ENCODE peak calls at places on chromosomes 13 and 19, in nine cellular contexts. T, X, V, E, J, Y, U, D and O are unnamed samples.

GRCh38 chr19:44401108-44401786 is at the start of gene ZNF285:
- DNase-seq in T (peak), X (peak), V (peak), E (peak), J (peak), Y (no peak), U (peak), D (peak), O (no peak)

GRCh38 chr19:33687761-33688656 is 66.3 kb downstream of the CHST8 start:
- DNase-seq in T (no peak), X (no peak), V (no peak), E (no peak), J (no peak), Y (no peak), U (no peak), D (no peak), O (no peak)

GRCh38 chr19:290539-291521 is at the start of gene PLPP2:
- DNase-seq in T (no peak), X (peak), V (peak), E (peak), J (no peak), Y (no peak), U (no peak), D (no peak), O (peak)

GRCh38 chr13:24463078-24463477 is 49.5 kb downstream of the PARP4 start:
- DNase-seq in T (no peak), X (no peak), V (no peak), E (no peak), J (no peak), Y (no peak), U (no peak), D (no peak), O (no peak)

GRCh38 chr13:111336666-111337065 is 16.2 kb downstream of the TEX29 start:
- DNase-seq in T (no peak), X (no peak), V (no peak), E (no peak), J (no peak), Y (no peak), U (no peak), D (peak), O (no peak)

GRCh38 chr19:46035986-46036744 is 4.6 kb downstream of the IGFL4 start:
- DNase-seq in T (no peak), X (no peak), V (no peak), E (no peak), J (no peak), Y (no peak), U (no peak), D (no peak), O (no peak)

GRCh38 chr13:68047889-68048288 is 817.8 kb upstream of the PCDH9 start:
- DNase-seq in T (no peak), X (no peak), V (no peak), E (no peak), J (no peak), Y (no peak), U (no peak), D (no peak), O (no peak)

GRCh38 chr19:2534374-2535050 is 58.6 kb downstream of the GADD45B start:
- DNase-seq in T (no peak), X (no peak), V (no peak), E (no peak), J (no peak), Y (no peak), U (no peak), D (no peak), O (no peak)

GRCh38 chr19:2273356-2274184 is 8.4 kb downstream of the PEAK3 start:
- DNase-seq in T (no peak), X (peak), V (no peak), E (peak), J (peak), Y (peak), U (peak), D (peak), O (peak)

GRCh38 chr19:31303262-31303815 is 45.9 kb downstream of the TSHZ3 start:
- DNase-seq in T (no peak), X (no peak), V (no peak), E (no peak), J (no peak), Y (no peak), U (no peak), D (no peak), O (no peak)

GRCh38 chr19:16626796-16627193 is 1.2 kb downstream of the MED26 start:
- DNase-seq in T (no peak), X (no peak), V (no peak), E (no peak), J (no peak), Y (no peak), U (no peak), D (no peak), O (no peak)

GRCh38 chr13:43800828-43801227 is 14.1 kb upstream of the ENOX1 start:
- DNase-seq in T (no peak), X (no peak), V (no peak), E (no peak), J (no peak), Y (no peak), U (no peak), D (no peak), O (no peak)

GRCh38 chr13:78020861-78021260 is 102.2 kb upstream of the EDNRB start:
- DNase-seq in T (no peak), X (no peak), V (no peak), E (no peak), J (no peak), Y (no peak), U (no peak), D (no peak), O (no peak)

GRCh38 chr19:34253711-34254551 is 423 bp upstream of the GARRE1 start:
- DNase-seq in T (peak), X (no peak), V (peak), E (peak), J (peak), Y (no peak), U (peak), D (peak), O (no peak)

GRCh38 chr13:49494645-49495044 is 1.1 kb upstream of the PHF11 start:
- DNase-seq in T (no peak), X (no peak), V (no peak), E (no peak), J (no peak), Y (no peak), U (no peak), D (no peak), O (no peak)

GRCh38 chr19:52170863-52171320 is 529 bp downstream of the ZNF836 start:
- DNase-seq in T (no peak), X (no peak), V (no peak), E (no peak), J (no peak), Y (no peak), U (no peak), D (no peak), O (peak)

GRCh38 chr13:26280295-26280694 is 26.4 kb downstream of the CDK8 start:
- DNase-seq in T (no peak), X (no peak), V (no peak), E (no peak), J (no peak), Y (no peak), U (no peak), D (peak), O (no peak)

GRCh38 chr19:19259741-19260140 is 13.4 kb downstream of the TM6SF2 start:
- DNase-seq in T (no peak), X (peak), V (no peak), E (no peak), J (peak), Y (peak), U (no peak), D (peak), O (peak)

GRCh38 chr19:9528757-9529336 is 9.6 kb downstream of the ZNF426 start:
- DNase-seq in T (no peak), X (no peak), V (no peak), E (no peak), J (no peak), Y (no peak), U (no peak), D (peak), O (no peak)

GRCh38 chr19:2636897-2637683 is 65.4 kb downstream of the GNG7 start:
- DNase-seq in T (no peak), X (peak), V (no peak), E (peak), J (peak), Y (no peak), U (peak), D (peak), O (peak)

GRCh38 chr13:112792511-112792910 is 102.7 kb downstream of the ATP11A start:
- DNase-seq in T (no peak), X (no peak), V (no peak), E (peak), J (no peak), Y (no peak), U (no peak), D (no peak), O (no peak)

GRCh38 chr19:13987101-13987890 is 18.8 kb downstream of the RFX1 start:
- DNase-seq in T (no peak), X (no peak), V (no peak), E (peak), J (no peak), Y (no peak), U (peak), D (no peak), O (no peak)

GRCh38 chr19:1459479-1459878 is 9.6 kb downstream of the APC2 start:
- DNase-seq in T (no peak), X (no peak), V (no peak), E (no peak), J (no peak), Y (no peak), U (no peak), D (no peak), O (no peak)

GRCh38 chr13:108795841-108796240 is 166.4 kb downstream of the MYO16 start:
- DNase-seq in T (no peak), X (no peak), V (no peak), E (no peak), J (no peak), Y (no peak), U (no peak), D (peak), O (no peak)

GRCh38 chr19:48398329-48399235 is 5.1 kb downstream of the GRIN2D start:
- DNase-seq in T (peak), X (peak), V (peak), E (peak), J (peak), Y (peak), U (peak), D (peak), O (no peak)

GRCh38 chr19:13977803-13978202 is 25.5 kb downstream of the DCAF15 start:
- DNase-seq in T (no peak), X (no peak), V (no peak), E (no peak), J (no peak), Y (no peak), U (no peak), D (no peak), O (no peak)

GRCh38 chr13:103287659-103288058 is 221.4 kb upstream of the SLC10A2 start:
- DNase-seq in T (no peak), X (no peak), V (no peak), E (no peak), J (no peak), Y (no peak), U (no peak), D (no peak), O (no peak)

GRCh38 chr13:93947651-93948050 is 531.8 kb downstream of the DCT start:
- DNase-seq in T (no peak), X (no peak), V (no peak), E (no peak), J (no peak), Y (no peak), U (no peak), D (no peak), O (no peak)

GRCh38 chr13:84951128-84951527 is 848.1 kb downstream of the SLITRK6 start:
- DNase-seq in T (no peak), X (no peak), V (no peak), E (no peak), J (no peak), Y (no peak), U (no peak), D (no peak), O (no peak)

GRCh38 chr13:111140562-111141105 is 25.5 kb downstream of the ARHGEF7 start:
- DNase-seq in T (no peak), X (no peak), V (no peak), E (no peak), J (no peak), Y (no peak), U (no peak), D (no peak), O (no peak)

GRCh38 chr19:16637535-16637934 is 9.5 kb upstream of the MED26 start:
- DNase-seq in T (no peak), X (no peak), V (no peak), E (no peak), J (no peak), Y (no peak), U (no peak), D (peak), O (no peak)

GRCh38 chr13:102128216-102128800 is 273.5 kb downstream of the FGF14 start:
- DNase-seq in T (peak), X (no peak), V (no peak), E (peak), J (no peak), Y (no peak), U (no peak), D (peak), O (peak)

GRCh38 chr13:99086149-99086868 is 108.4 kb upstream of the DOCK9 start:
- DNase-seq in T (no peak), X (peak), V (no peak), E (peak), J (no peak), Y (no peak), U (peak), D (peak), O (peak)

GRCh38 chr13:40377783-40378182 is 288.7 kb downstream of the FOXO1 start:
- DNase-seq in T (no peak), X (no peak), V (no peak), E (no peak), J (no peak), Y (no peak), U (no peak), D (no peak), O (no peak)

GRCh38 chr13:29707876-29708543 is 112.5 kb upstream of the SLC7A1 start:
- DNase-seq in T (no peak), X (peak), V (no peak), E (peak), J (peak), Y (peak), U (no peak), D (peak), O (peak)

GRCh38 chr19:11355160-11356073 is at the start of gene PLPPR2:
- DNase-seq in T (peak), X (peak), V (peak), E (peak), J (peak), Y (peak), U (peak), D (peak), O (peak)
- TF ChIP-seq POLR2A in T (no peak), X (peak), V (no peak), E (peak), J (peak), Y (peak), U (peak), D (peak), O (peak)

DNA sequence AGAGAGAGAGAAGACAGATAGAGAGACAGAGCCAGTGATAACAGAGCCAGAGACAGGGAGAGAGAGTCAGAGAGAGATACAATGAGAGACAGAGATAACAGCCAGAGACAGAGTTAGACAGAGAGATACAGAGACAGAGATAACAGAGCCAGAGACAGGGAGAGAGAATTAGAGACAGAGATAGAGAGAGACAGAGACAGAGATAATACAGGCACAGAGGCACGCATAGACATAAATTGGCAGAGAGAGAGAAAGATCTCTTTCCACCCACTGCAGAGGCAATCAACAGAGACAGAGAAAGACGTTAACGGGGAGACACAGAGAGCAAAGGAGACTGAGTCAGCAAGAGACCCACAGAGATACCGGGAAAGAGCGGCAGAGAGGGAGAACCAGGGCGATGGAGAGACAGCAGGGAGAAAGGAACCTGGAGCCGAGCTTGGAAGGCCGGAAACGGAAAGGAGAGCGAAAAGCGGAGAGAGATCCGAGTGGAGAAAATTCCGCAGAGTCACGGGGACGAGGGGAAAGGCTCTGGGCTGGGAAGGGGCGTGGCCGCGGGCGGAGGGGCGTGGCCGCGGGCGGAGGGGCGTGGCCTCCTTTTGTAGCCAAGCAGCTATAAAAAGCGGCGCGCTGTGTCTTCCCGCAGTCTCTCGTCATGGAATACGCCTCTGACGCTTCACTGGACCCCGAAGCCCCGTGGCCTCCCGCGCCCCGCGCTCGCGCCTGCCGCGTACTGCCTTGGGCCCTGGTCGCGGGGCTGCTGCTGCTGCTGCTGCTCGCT is at the start of gene TNFSF9:
- DNase-seq in T (peak), X (peak), V (peak), E (peak), J (peak), Y (peak), U (peak), D (peak), O (peak)
- TF ChIP-seq POLR2A in T (no peak), X (peak), V (no peak), E (peak), J (peak), Y (peak), U (peak), D (no peak), O (peak)

DNA sequence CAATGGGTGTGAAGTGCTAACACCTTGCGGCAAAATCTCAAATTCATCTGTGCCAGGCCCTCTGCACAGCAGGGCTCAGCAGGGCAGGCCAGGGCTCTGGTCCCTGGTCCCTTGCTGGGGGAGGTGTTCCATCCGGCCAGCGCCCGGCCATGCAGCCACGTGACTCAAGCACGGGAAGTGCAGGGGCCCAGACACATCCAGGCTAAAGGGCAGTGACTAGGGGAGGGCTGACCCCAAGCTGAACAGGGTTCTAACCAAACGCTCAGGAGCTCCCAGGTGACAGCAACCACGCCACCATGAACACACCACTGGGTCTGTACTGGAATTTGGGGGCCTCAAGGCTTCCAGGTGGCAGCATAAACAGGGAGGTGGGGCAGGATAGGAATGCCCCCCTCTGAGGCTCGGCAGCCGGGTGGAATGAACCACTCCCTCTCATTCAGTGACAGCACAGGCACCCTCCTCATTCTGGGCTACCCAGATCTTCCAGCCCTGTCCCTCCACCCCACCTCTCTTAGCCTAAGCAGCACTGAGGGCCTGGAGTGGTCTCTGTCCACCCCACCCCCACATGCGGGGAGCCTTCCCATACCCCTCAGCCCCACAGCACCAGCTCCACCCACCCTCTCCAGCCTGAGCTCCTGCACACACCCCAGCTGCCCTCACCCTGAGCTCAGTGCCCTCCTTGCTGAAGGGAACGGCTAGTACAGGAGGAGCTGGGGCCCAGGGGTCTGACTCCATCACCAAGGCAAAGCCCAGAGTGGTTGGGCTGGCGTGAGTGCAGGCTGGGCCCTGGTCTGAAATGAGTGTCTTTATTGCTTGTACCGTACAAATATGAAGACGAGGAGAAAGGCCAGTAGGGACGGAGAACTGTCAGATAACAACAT is 5.3 kb upstream of the CCNP start:
- DNase-seq in T (no peak), X (no peak), V (no peak), E (no peak), J (peak), Y (no peak), U (no peak), D (no peak), O (peak)
- TF ChIP-seq POLR2A in T (no peak), X (no peak), V (no peak), E (no peak), J (peak), Y (peak), U (no peak), D (no peak), O (no peak)

GRCh38 chr19:58395220-58395978 is at the start of gene RNF225:
- DNase-seq in T (no peak), X (no peak), V (peak), E (peak), J (no peak), Y (no peak), U (no peak), D (no peak), O (no peak)
- TF ChIP-seq POLR2A in T (no peak), X (no peak), V (no peak), E (no peak), J (peak), Y (no peak), U (no peak), D (no peak), O (no peak)

DNA sequence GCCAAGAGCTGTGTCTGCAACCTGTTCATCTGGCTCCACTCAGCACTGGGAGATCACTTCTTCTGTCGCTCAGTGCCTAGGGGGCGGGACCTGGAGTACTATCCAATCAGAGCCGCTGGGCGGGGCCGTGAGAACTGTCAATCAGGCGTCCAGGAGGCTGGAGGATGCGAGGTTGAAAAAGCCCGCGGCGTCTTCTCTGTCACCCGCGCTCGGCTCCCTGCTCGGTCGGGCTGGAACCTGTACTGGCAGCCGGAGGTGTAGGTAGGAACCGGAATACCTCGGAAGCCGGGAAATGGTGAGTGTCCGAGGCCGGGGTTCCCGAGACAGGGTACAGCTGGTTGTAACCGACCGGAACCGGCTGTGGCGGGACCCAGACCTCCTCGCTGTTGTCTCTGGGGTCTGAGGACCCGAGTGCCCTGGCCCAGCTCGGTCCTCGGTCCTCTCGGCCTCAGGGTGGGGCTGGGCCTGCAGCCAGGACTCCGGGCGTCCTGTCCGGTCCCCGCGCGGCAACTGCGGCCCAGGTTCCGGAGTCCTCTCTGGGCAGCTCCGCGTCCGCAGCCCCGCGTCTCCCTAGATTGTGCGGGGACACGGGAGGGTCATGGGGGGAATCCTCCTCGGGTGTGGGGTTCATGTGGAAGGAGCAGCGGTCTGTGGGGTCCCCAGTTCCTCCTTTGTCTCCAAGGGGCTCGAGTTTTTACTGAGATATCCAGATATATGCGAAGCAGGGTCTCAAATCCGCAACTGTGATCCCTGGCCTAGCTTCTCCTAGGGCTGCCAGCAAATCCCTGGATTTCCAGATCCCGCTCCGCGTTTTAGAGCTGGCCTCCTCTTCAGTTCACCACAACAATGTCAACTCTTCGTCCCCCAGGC is 42.6 kb downstream of the ZNF627 start:
- DNase-seq in T (peak), X (peak), V (peak), E (peak), J (peak), Y (peak), U (peak), D (peak), O (peak)
- TF ChIP-seq POLR2A in T (no peak), X (no peak), V (no peak), E (no peak), J (peak), Y (peak), U (no peak), D (no peak), O (peak)